ENCODE peak calls at places on chromosome 3, in nine cellular contexts. T, W, N, I, A, G, L, V and X are unnamed samples. For H3K4me1, the result is how much of the 10 kb centered on the place peaks cover.

GRCh38 chr3:132378846-132379245 is 38.5 kb upstream of the DNAJC13 start:
- DNase-seq in T (no peak), W (no peak), N (no peak), I (no peak), A (no peak), G (no peak), L (no peak), V (no peak), X (no peak)

GRCh38 chr3:169812124-169812843 is 386 bp upstream of the LRRIQ4 start:
- DNase-seq in T (no peak), W (peak), N (peak), I (peak), A (peak), G (peak), L (peak), V (no peak), X (peak)

GRCh38 chr3:14921034-14921616 is 26.3 kb upstream of the NR2C2 start:
- DNase-seq in T (peak), W (peak), N (peak), I (peak), A (peak), G (peak), L (peak), V (peak), X (peak)

GRCh38 chr3:70433091-70433490 is 120.7 kb upstream of the MDFIC2 start:
- DNase-seq in T (no peak), W (no peak), N (peak), I (no peak), A (no peak), G (no peak), L (no peak), V (no peak), X (no peak)

GRCh38 chr3:169771651-169772529 is 1.3 kb upstream of the MYNN start:
- DNase-seq in T (peak), W (peak), N (peak), I (peak), A (no peak), G (no peak), L (peak), V (peak), X (peak)

GRCh38 chr3:186060222-186060621 is 48.7 kb downstream of the ETV5 start:
- DNase-seq in T (no peak), W (no peak), N (peak), I (no peak), A (no peak), G (no peak), L (no peak), V (no peak), X (no peak)

GRCh38 chr3:35932995-35933394 is 293.7 kb downstream of the ARPP21 start:
- DNase-seq in T (no peak), W (no peak), N (peak), I (peak), A (no peak), G (no peak), L (no peak), V (peak), X (no peak)

GRCh38 chr3:181329024-181329423 is 339.5 kb upstream of the DNAJC19 start:
- DNase-seq in T (no peak), W (no peak), N (no peak), I (no peak), A (no peak), G (no peak), L (no peak), V (no peak), X (no peak)

GRCh38 chr3:34808287-34808686 is 831.0 kb upstream of the ARPP21 start:
- DNase-seq in T (no peak), W (no peak), N (no peak), I (no peak), A (no peak), G (no peak), L (no peak), V (no peak), X (no peak)

GRCh38 chr3:126131881-126132750 is 48.2 kb upstream of the SLC41A3 start:
- DNase-seq in T (no peak), W (peak), N (no peak), I (peak), A (peak), G (peak), L (peak), V (no peak), X (no peak)

GRCh38 chr3:181075098-181075497 is 85.6 kb upstream of the DNAJC19 start:
- DNase-seq in T (no peak), W (no peak), N (no peak), I (no peak), A (no peak), G (no peak), L (no peak), V (no peak), X (no peak)

GRCh38 chr3:196496183-196496582 is 7.4 kb downstream of the RNF168 start:
- DNase-seq in T (no peak), W (no peak), N (no peak), I (no peak), A (no peak), G (no peak), L (no peak), V (no peak), X (no peak)

GRCh38 chr3:173688216-173688842 is 290.8 kb downstream of the NLGN1 start:
- DNase-seq in T (no peak), W (no peak), N (peak), I (no peak), A (no peak), G (no peak), L (no peak), V (no peak), X (no peak)

GRCh38 chr3:117105650-117106049 is 396.1 kb downstream of the TUSC7 start:
- DNase-seq in T (no peak), W (no peak), N (peak), I (no peak), A (no peak), G (no peak), L (peak), V (no peak), X (no peak)

GRCh38 chr3:131591394-131591990 is 88.7 kb upstream of the MRPL3 start:
- DNase-seq in T (no peak), W (no peak), N (peak), I (peak), A (no peak), G (no peak), L (peak), V (no peak), X (no peak)

GRCh38 chr3:161212892-161213291 is 8.2 kb upstream of the NMD3 start:
- DNase-seq in T (no peak), W (no peak), N (peak), I (no peak), A (no peak), G (no peak), L (no peak), V (no peak), X (no peak)

GRCh38 chr3:124599779-124600693 is 130.2 kb upstream of the UMPS start:
- DNase-seq in T (no peak), W (peak), N (peak), I (no peak), A (no peak), G (no peak), L (no peak), V (peak), X (no peak)

GRCh38 chr3:184358921-184359350 is 2.5 kb downstream of the CLCN2 start:
- DNase-seq in T (no peak), W (no peak), N (no peak), I (no peak), A (no peak), G (peak), L (no peak), V (no peak), X (no peak)

GRCh38 chr3:52682016-52682415 is 3.7 kb downstream of the PBRM1 start:
- DNase-seq in T (peak), W (peak), N (peak), I (peak), A (no peak), G (peak), L (peak), V (peak), X (peak)

GRCh38 chr3:74523811-74524210 is 90.6 kb downstream of the CNTN3 start:
- DNase-seq in T (no peak), W (no peak), N (peak), I (no peak), A (no peak), G (no peak), L (no peak), V (no peak), X (no peak)

DNA sequence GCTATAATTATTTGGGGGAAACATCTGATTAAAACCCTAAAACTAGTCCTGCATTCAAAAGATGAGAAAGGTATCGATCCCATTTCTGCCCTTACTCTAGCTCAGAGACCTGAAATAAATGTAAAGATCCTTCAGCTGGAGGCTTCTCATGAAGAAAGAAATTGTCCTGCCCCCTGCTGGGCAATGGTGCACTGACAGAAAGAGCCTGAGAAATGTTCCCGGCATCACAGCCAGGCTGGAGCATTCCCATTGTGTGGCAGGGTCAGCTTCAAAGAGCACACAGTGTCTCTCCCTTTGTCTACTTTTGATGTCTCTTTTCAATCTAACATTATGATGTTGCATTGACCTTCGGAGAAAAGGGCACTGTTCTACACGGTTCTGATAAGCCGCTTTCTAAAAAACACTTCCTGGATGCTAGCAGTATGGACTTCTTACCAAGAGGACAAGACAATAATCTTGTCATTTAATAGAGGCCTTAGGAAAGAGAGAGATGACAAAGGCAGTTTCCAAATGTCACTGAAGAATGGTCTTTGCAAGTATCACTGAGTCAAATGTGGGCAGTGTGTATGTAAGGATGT is 287.5 kb downstream of the MAGI1 start:
- DNase-seq in T (peak), W (peak), N (peak), I (peak), A (no peak), G (peak), L (peak), V (peak), X (peak)
- TF ChIP-seq CTCF in T (peak), W (peak), N (peak), I (peak), A (peak), G (peak), L (peak), V (peak), X (peak)

GRCh38 chr3:136733317-136733833 is 18.8 kb downstream of the STAG1 start:
- DNase-seq in T (no peak), W (no peak), N (peak), I (no peak), A (no peak), G (no peak), L (no peak), V (no peak), X (no peak)

GRCh38 chr3:136728434-136728833 is 23.7 kb downstream of the STAG1 start:
- DNase-seq in T (no peak), W (no peak), N (peak), I (no peak), A (no peak), G (no peak), L (no peak), V (no peak), X (no peak)

GRCh38 chr3:136730595-136731273 is 21.4 kb downstream of the STAG1 start:
- DNase-seq in T (no peak), W (no peak), N (no peak), I (no peak), A (no peak), G (no peak), L (no peak), V (no peak), X (no peak)

GRCh38 chr3:136728918-136729317 is 23.3 kb downstream of the STAG1 start:
- DNase-seq in T (no peak), W (no peak), N (peak), I (no peak), A (no peak), G (no peak), L (no peak), V (no peak), X (no peak)

DNA sequence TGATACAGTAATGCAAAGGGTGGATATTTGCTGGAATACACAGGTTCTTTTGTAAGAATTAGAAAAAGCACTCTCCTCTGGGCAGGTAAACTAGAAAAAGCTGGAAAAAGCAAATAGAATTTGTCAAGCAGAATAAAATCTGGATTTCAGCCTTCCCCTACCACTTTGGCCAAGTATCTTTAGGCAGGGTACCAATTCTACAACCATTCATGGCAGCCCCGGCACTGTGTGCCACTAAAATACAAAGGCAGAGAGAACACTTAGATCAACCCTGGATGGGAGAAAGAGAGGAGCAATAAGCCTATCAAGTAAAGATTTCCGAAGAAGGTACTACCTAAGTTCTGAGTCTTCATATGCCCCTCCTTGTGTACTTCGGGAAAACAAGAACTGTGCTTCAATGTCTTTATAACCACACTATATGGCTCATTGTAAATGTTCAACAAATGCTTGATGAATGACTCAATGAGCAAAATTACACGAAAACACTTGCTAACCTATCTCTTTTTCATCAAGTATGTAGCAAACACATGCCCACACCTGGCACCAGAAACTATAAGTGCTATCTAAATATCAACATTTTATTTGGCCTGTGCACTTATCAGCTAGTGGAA is 20.8 kb downstream of the STAG1 start:
- DNase-seq in T (no peak), W (no peak), N (peak), I (no peak), A (no peak), G (no peak), L (no peak), V (no peak), X (no peak)
- H3K4me1 ChIP-seq in T (under half), W (half or more), N (under half), I (under half), A (under half), G (under half), L (under half), V (half or more), X (under half)

DNA sequence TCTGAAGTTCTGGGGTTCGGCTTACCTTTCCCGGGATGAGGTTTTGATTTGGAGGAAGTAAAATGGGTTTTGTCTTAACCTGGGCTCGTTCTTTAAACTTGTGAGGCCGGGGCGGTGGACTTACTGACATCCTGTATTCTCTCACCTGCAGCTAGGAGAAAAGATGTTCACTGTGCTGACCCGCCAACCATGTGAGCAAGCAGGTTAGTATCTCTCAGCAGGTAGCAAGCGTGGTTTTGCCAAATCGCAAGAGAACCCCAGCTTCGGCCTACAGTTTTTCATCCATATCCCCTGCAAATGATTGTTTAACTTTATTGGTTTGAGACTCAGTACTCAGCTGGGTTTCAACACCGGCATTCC is 891 bp downstream of the ENTPD3 start:
- DNase-seq in T (no peak), W (no peak), N (no peak), I (no peak), A (no peak), G (no peak), L (no peak), V (no peak), X (no peak)
- H3K4me3 ChIP-seq in T (no peak), W (no peak), N (no peak), I (no peak), A (no peak), G (no peak), L (no peak), V (no peak), X (no peak)

GRCh38 chr3:39467394-39468107 is at the start of gene MOBP:
- DNase-seq in T (no peak), W (no peak), N (no peak), I (no peak), A (no peak), G (no peak), L (no peak), V (no peak), X (no peak)

GRCh38 chr3:39469945-39470344 is 2.5 kb downstream of the MOBP start:
- DNase-seq in T (no peak), W (no peak), N (no peak), I (no peak), A (no peak), G (no peak), L (no peak), V (no peak), X (no peak)

GRCh38 chr3:39469258-39469657 is 1.8 kb downstream of the MOBP start:
- DNase-seq in T (no peak), W (no peak), N (no peak), I (no peak), A (no peak), G (no peak), L (no peak), V (no peak), X (no peak)

GRCh38 chr3:39466988-39467387 is 492 bp upstream of the MOBP start:
- DNase-seq in T (no peak), W (no peak), N (no peak), I (no peak), A (no peak), G (no peak), L (no peak), V (no peak), X (no peak)

GRCh38 chr3:39468108-39468436 is 592 bp downstream of the MOBP start:
- DNase-seq in T (no peak), W (no peak), N (no peak), I (no peak), A (no peak), G (no peak), L (no peak), V (no peak), X (no peak)
- TF ChIP-seq CTCF in T (peak), W (no peak), N (no peak), I (no peak), A (no peak), G (no peak), L (no peak), V (no peak), X (no peak)

GRCh38 chr3:114867828-114868498 is 279.1 kb downstream of the ZBTB20 start:
- DNase-seq in T (no peak), W (peak), N (no peak), I (no peak), A (no peak), G (no peak), L (no peak), V (no peak), X (no peak)
- H3K4me1 ChIP-seq in T (under half), W (half or more), N (under half), I (under half), A (under half), G (under half), L (under half), V (under half), X (under half)

DNA sequence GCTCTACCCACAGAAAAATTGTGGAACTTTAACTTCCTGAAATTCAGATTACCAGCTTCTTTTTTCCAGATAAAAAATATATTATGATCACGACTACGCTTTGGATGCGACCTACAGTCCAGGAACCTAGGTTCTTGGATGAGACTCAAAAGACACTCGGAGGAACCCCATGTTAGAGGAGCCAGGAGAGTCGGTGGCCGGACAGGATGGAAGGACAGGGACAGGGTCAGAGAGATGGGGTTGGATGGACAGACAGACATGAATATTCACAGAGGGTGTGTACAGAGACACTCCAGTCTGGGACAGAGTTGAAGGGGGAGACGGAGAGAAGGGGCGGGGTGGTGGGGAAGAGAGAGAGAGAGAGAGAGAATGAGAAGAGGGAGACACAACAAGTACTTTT is 9.5 kb downstream of the FAM3D start:
- DNase-seq in T (no peak), W (no peak), N (no peak), I (no peak), A (no peak), G (no peak), L (no peak), V (no peak), X (no peak)
- H3K4me3 ChIP-seq in T (no peak), W (no peak), N (no peak), I (no peak), A (no peak), G (no peak), L (no peak), V (no peak), X (no peak)